ENCODE peak calls at places on chromosomes 12 and 14, in eight cellular contexts. Z, S, K, X, J, W, F and A are unnamed samples.

GRCh38 chr12:124679533-124680371 is 112.3 kb upstream of the NCOR2 start:
- DNase-seq in Z (no peak), S (no peak), K (peak), X (no peak), J (no peak), W (no peak), F (no peak), A (no peak)

GRCh38 chr14:99119554-99119953 is 152.4 kb downstream of the BCL11B start:
- DNase-seq in Z (no peak), S (no peak), K (no peak), X (no peak), J (no peak), W (peak), F (no peak), A (no peak)

GRCh38 chr12:46450279-46450748 is 77.7 kb upstream of the SLC38A2 start:
- DNase-seq in Z (no peak), S (no peak), K (peak), X (no peak), J (no peak), W (no peak), F (no peak), A (peak)

GRCh38 chr12:113774526-113774925 is 191.6 kb downstream of the RBM19 start:
- DNase-seq in Z (no peak), S (no peak), K (no peak), X (no peak), J (no peak), W (no peak), F (no peak), A (no peak)

GRCh38 chr14:36553650-36554260 is 28.7 kb downstream of the NKX2-8 start:
- DNase-seq in Z (peak), S (peak), K (no peak), X (no peak), J (no peak), W (no peak), F (peak), A (peak)

GRCh38 chr14:105536691-105537579 is 10.6 kb downstream of the TMEM121 start:
- DNase-seq in Z (no peak), S (no peak), K (no peak), X (no peak), J (no peak), W (no peak), F (no peak), A (no peak)

GRCh38 chr14:81400852-81401251 is 728 bp upstream of the STON2 start:
- DNase-seq in Z (peak), S (peak), K (peak), X (no peak), J (peak), W (no peak), F (no peak), A (peak)

GRCh38 chr12:65623507-65623906 is 200.8 kb upstream of the HMGA2 start:
- DNase-seq in Z (no peak), S (no peak), K (no peak), X (no peak), J (no peak), W (no peak), F (no peak), A (no peak)

GRCh38 chr14:50619569-50620141 is 48.5 kb downstream of the SAV1 start:
- DNase-seq in Z (peak), S (peak), K (no peak), X (no peak), J (no peak), W (no peak), F (no peak), A (peak)

GRCh38 chr14:105486974-105487448 is 325 bp downstream of the CRIP1 start:
- DNase-seq in Z (peak), S (no peak), K (peak), X (peak), J (no peak), W (no peak), F (no peak), A (no peak)

GRCh38 chr12:71440393-71441349 is 1.1 kb downstream of the LGR5 start:
- DNase-seq in Z (peak), S (no peak), K (no peak), X (no peak), J (no peak), W (peak), F (peak), A (peak)

GRCh38 chr12:19946549-19946948 is 421.8 kb upstream of the PDE3A start:
- DNase-seq in Z (no peak), S (peak), K (no peak), X (no peak), J (peak), W (no peak), F (no peak), A (no peak)

GRCh38 chr12:97276198-97276580 is 186.4 kb upstream of the RMST start:
- DNase-seq in Z (peak), S (no peak), K (no peak), X (no peak), J (no peak), W (peak), F (no peak), A (no peak)

GRCh38 chr12:68932701-68933563 is at the start of gene CPM:
- DNase-seq in Z (peak), S (no peak), K (peak), X (peak), J (no peak), W (peak), F (no peak), A (peak)

GRCh38 chr12:31466768-31467167 is 124.2 kb downstream of the DENND5B start:
- DNase-seq in Z (no peak), S (peak), K (no peak), X (no peak), J (no peak), W (no peak), F (no peak), A (no peak)

GRCh38 chr14:76227450-76228050 is 75.8 kb downstream of the GPATCH2L start:
- DNase-seq in Z (no peak), S (peak), K (no peak), X (no peak), J (peak), W (no peak), F (no peak), A (no peak)

GRCh38 chr12:77337327-77337726 is 272.0 kb upstream of the E2F7 start:
- DNase-seq in Z (peak), S (no peak), K (no peak), X (no peak), J (no peak), W (no peak), F (no peak), A (no peak)

GRCh38 chr14:63727231-63727735 is 582 bp downstream of the SGPP1 start:
- DNase-seq in Z (peak), S (peak), K (peak), X (peak), J (no peak), W (peak), F (peak), A (peak)

GRCh38 chr14:71449316-71450055 is 482.7 kb upstream of the RGS6 start:
- DNase-seq in Z (no peak), S (no peak), K (no peak), X (no peak), J (no peak), W (no peak), F (no peak), A (no peak)

GRCh38 chr12:5434647-5434968 is 2.7 kb downstream of the NTF3 start:
- DNase-seq in Z (no peak), S (no peak), K (no peak), X (no peak), J (no peak), W (no peak), F (no peak), A (no peak)

GRCh38 chr12:86233126-86233525 is 23.1 kb downstream of the MGAT4C start:
- DNase-seq in Z (no peak), S (no peak), K (no peak), X (no peak), J (no peak), W (no peak), F (no peak), A (peak)

GRCh38 chr14:102316746-102317563 is 2.6 kb upstream of the ZNF839 start:
- DNase-seq in Z (peak), S (peak), K (peak), X (peak), J (peak), W (peak), F (peak), A (peak)

GRCh38 chr14:106417224-106418049 is 891.1 kb downstream of the TMEM121 start:
- DNase-seq in Z (peak), S (no peak), K (peak), X (peak), J (no peak), W (peak), F (peak), A (peak)

GRCh38 chr14:26595922-26596721 is 1.7 kb downstream of the NOVA1 start:
- DNase-seq in Z (peak), S (no peak), K (no peak), X (no peak), J (no peak), W (no peak), F (no peak), A (peak)

GRCh38 chr12:91105807-91106206 is 5.5 kb downstream of the LUM start:
- DNase-seq in Z (no peak), S (no peak), K (no peak), X (no peak), J (no peak), W (no peak), F (no peak), A (no peak)

GRCh38 chr12:124294686-124295315 is at the start of gene RFLNA:
- DNase-seq in Z (peak), S (no peak), K (no peak), X (no peak), J (no peak), W (peak), F (no peak), A (peak)

GRCh38 chr12:66514581-66514980 is 164.3 kb downstream of the GRIP1 start:
- DNase-seq in Z (no peak), S (no peak), K (no peak), X (no peak), J (peak), W (no peak), F (no peak), A (no peak)

GRCh38 chr12:131830335-131831020 is 2.3 kb downstream of the MMP17 start:
- DNase-seq in Z (peak), S (peak), K (peak), X (no peak), J (no peak), W (peak), F (no peak), A (peak)

GRCh38 chr12:75979181-75979580 is 52.4 kb downstream of the PHLDA1 start:
- DNase-seq in Z (no peak), S (peak), K (no peak), X (no peak), J (no peak), W (no peak), F (no peak), A (peak)

GRCh38 chr14:68622856-68623255 is 170.0 kb downstream of the ZFP36L1 start:
- DNase-seq in Z (no peak), S (no peak), K (no peak), X (no peak), J (no peak), W (no peak), F (peak), A (no peak)

GRCh38 chr12:104599272-104599984 is 142.7 kb downstream of the CHST11 start:
- DNase-seq in Z (no peak), S (no peak), K (no peak), X (no peak), J (no peak), W (no peak), F (no peak), A (no peak)

GRCh38 chr14:87067597-87067996 is 925.4 kb downstream of the GALC start:
- DNase-seq in Z (no peak), S (no peak), K (no peak), X (no peak), J (no peak), W (no peak), F (no peak), A (no peak)

GRCh38 chr12:67520611-67521010 is 127.9 kb upstream of the DYRK2 start:
- DNase-seq in Z (no peak), S (no peak), K (no peak), X (no peak), J (no peak), W (no peak), F (no peak), A (no peak)

GRCh38 chr14:103527408-103528157 is 1.4 kb upstream of the TRMT61A start:
- DNase-seq in Z (no peak), S (peak), K (no peak), X (no peak), J (no peak), W (no peak), F (no peak), A (peak)

GRCh38 chr14:63692309-63693020 is 35.4 kb downstream of the SGPP1 start:
- DNase-seq in Z (no peak), S (peak), K (no peak), X (no peak), J (no peak), W (no peak), F (no peak), A (no peak)

GRCh38 chr12:39103552-39104165 is 198.3 kb upstream of the CPNE8 start:
- DNase-seq in Z (peak), S (peak), K (no peak), X (no peak), J (no peak), W (no peak), F (peak), A (peak)

DNA sequence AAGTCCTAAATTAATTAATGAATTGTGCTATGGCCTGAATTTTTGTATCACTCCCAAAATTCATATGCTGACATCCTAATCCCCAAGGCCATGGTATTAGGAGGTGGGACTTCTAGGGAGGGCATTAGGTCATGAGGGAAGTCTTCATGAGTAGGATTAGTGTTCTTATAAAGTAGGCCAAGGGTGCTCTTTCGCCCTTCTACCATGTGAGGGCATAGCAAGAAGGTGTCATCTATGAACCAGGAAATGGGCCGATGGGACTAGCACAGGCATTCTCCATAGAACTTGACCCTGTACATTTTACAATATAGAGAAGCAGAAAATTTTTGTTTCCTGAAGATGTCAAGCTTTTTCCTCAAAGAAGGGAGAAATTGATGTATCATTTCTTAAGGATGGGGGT is 12.5 kb downstream of the SYT10 start:
- DNase-seq in Z (peak), S (no peak), K (no peak), X (no peak), J (no peak), W (peak), F (no peak), A (peak)
- TF ChIP-seq CTCF in Z (peak), S (no peak), K (no peak), X (no peak), J (no peak), W (peak), F (peak), A (peak)

GRCh38 chr12:107760817-107761501 is at the start of gene PRDM4:
- DNase-seq in Z (peak), S (peak), K (peak), X (peak), J (peak), W (peak), F (peak), A (peak)
- TF ChIP-seq CTCF in Z (peak), S (peak), K (peak), X (no peak), J (no peak), W (peak), F (peak), A (no peak)

GRCh38 chr12:1830401-1830845 is 10.1 kb downstream of the LRTM2 start:
- DNase-seq in Z (no peak), S (no peak), K (no peak), X (no peak), J (no peak), W (no peak), F (no peak), A (no peak)
- TF ChIP-seq CTCF in Z (no peak), S (no peak), K (no peak), X (no peak), J (no peak), W (no peak), F (no peak), A (no peak)

GRCh38 chr14:22657861-22658260 is 13.7 kb upstream of the OR6J1 start:
- DNase-seq in Z (peak), S (peak), K (no peak), X (no peak), J (no peak), W (no peak), F (no peak), A (no peak)
- TF ChIP-seq CTCF in Z (peak), S (peak), K (peak), X (no peak), J (peak), W (peak), F (peak), A (peak)

GRCh38 chr12:127559349-127560040 is 707.5 kb upstream of the TMEM132C start:
- DNase-seq in Z (peak), S (peak), K (no peak), X (peak), J (peak), W (peak), F (peak), A (peak)
- TF ChIP-seq CTCF in Z (peak), S (peak), K (peak), X (no peak), J (peak), W (peak), F (peak), A (peak)

DNA sequence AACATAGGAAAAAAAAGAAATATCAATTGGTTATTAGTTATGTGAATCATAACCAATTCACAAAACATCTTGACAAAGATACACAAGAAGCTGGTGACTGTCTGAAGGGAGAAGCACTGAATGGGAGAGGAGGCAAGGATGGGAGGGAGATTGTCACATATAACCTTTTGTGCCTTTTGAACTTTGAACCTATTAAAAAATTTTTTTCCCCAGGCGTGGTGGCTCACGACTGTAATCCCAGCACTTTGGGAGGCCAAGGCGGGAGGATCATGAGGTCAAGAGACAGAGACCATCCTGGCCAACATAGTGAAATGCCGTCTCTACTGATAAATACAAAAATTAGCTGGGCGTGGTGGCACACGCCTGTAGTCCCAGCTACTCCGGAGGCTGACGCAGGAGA is 12.6 kb downstream of the DYNLL1 start:
- DNase-seq in Z (no peak), S (no peak), K (no peak), X (no peak), J (no peak), W (no peak), F (no peak), A (no peak)
- TF ChIP-seq CTCF in Z (no peak), S (no peak), K (no peak), X (no peak), J (no peak), W (no peak), F (no peak), A (no peak)

DNA sequence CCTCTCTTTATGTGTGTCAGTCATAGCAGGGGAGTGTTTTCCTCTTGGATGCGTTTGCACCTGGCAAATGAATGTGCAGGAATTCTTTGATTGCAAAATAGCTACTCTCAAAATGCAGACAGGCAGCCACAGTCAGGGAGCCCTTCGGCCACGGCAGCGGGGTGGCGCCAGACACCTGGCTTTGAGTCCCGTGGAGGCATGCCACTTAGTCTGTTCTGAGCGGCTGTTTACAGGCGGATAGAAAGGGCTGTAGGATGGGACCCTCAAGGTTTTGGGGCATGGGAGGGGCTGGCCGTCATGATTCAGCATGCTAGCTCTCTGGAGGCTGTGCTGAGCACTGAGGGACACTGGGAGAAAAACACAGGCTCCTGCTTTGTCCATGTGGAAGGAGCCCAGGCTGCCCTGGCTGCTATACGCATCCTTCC is 117.1 kb downstream of the SLC25A47 start:
- DNase-seq in Z (peak), S (no peak), K (peak), X (peak), J (no peak), W (peak), F (peak), A (peak)
- TF ChIP-seq CTCF in Z (peak), S (peak), K (peak), X (no peak), J (peak), W (peak), F (peak), A (peak)

DNA sequence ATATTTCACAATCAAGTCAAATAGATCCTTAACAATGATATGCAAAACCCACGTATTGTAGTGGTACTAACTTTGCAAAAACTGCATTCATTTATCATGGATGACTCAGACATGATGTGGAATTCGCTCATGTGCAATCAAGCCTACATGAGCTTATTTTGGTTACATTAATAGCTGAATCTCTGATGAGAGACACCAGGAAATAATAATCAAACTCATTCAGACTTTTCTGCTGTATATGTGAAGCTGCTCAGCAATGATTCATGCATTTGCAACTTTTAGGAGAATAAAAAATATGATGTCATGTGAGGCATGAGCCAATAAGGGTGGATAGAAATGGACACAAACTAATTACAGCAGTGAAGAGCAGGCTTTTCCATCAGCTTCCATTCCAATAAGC is 1075.8 kb upstream of the TMEM132C start:
- DNase-seq in Z (no peak), S (peak), K (no peak), X (no peak), J (peak), W (no peak), F (no peak), A (peak)
- TF ChIP-seq CTCF in Z (no peak), S (no peak), K (no peak), X (no peak), J (no peak), W (no peak), F (no peak), A (no peak)